ENCODE peak calls at places on chromosomes 1 and 21, in six cellular contexts. F is iPS-NIHi11, L is tibial nerve, G is T-helper 17 cell, J is NCI-H1092 treated with DMSO at 0.1 percent for 48 hours, U is cardiac fibroblast. B is an unnamed sample.

GRCh38 chr1:25505706-25506385 is 37.6 kb upstream of the LDLRAP1 start:
- DNase-seq in F (no peak), L (no peak), G (no peak), J (no peak), U (no peak), B (no peak)

GRCh38 chr1:231806623-231807470 is 180.3 kb downstream of the DISC1 start:
- DNase-seq in F (peak; percentile 82), L (no peak), G (no peak), J (peak; percentile 96), U (no peak), B (peak; percentile 69)

GRCh38 chr1:26285366-26286063 is 5.6 kb downstream of the SH3BGRL3 start:
- DNase-seq in F (peak; percentile 85), L (no peak), G (no peak), J (no peak), U (no peak), B (peak; percentile 29)

GRCh38 chr1:84078108-84078823 is 65.8 kb upstream of the PRKACB start:
- DNase-seq in F (peak; percentile 62), L (peak; percentile 7), G (peak; percentile 9), J (peak; percentile 63), U (peak; percentile 44), B (no peak)

GRCh38 chr1:211260161-211261107 is 1.3 kb downstream of the RCOR3 start:
- DNase-seq in F (peak; percentile 79), L (peak; percentile 72), G (peak; percentile 57), J (peak; percentile 87), U (peak; percentile 80), B (peak; percentile 62)

GRCh38 chr1:109615879-109616278 is 3.5 kb downstream of the GNAT2 start:
- DNase-seq in F (no peak), L (no peak), G (no peak), J (no peak), U (peak; percentile 26), B (peak; percentile 94)

GRCh38 chr1:229596961-229597699 is 28.8 kb downstream of the TAF5L start:
- DNase-seq in F (no peak), L (peak; percentile 21), G (no peak), J (no peak), U (peak; percentile 38), B (no peak)

GRCh38 chr1:204162498-204163074 is 3.6 kb downstream of the REN start:
- DNase-seq in F (peak; percentile 94), L (peak; percentile 79), G (peak; percentile 61), J (peak; percentile 90), U (peak; percentile 70), B (peak; percentile 79)

GRCh38 chr1:219265026-219265515 is 91.4 kb downstream of the LYPLAL1 start:
- DNase-seq in F (no peak), L (no peak), G (no peak), J (peak; percentile 37), U (no peak), B (no peak)

GRCh38 chr1:8992936-8993687 is 33.1 kb downstream of the SLC2A7 start:
- DNase-seq in F (no peak), L (no peak), G (no peak), J (no peak), U (no peak), B (no peak)

GRCh38 chr1:169833179-169833901 is 38.6 kb upstream of the METTL18 start:
- DNase-seq in F (no peak), L (no peak), G (no peak), J (no peak), U (no peak), B (no peak)

GRCh38 chr1:55064861-55065263 is 25.5 kb downstream of the PCSK9 start:
- DNase-seq in F (no peak), L (no peak), G (no peak), J (peak; percentile 86), U (peak; percentile 51), B (peak; percentile 39)

GRCh38 chr1:160405331-160405877 is 5.0 kb downstream of the VANGL2 start:
- DNase-seq in F (no peak), L (no peak), G (no peak), J (no peak), U (no peak), B (no peak)

GRCh38 chr1:19765623-19766022 is 34.1 kb downstream of the TMCO4 start:
- DNase-seq in F (peak; percentile 33), L (no peak), G (no peak), J (no peak), U (peak; percentile 88), B (peak; percentile 68)

GRCh38 chr1:33364578-33364945 is 43.7 kb upstream of the A3GALT2 start:
- DNase-seq in F (no peak), L (no peak), G (no peak), J (no peak), U (no peak), B (peak; percentile 50)

GRCh38 chr1:232183802-232184201 is 446.1 kb downstream of the SIPA1L2 start:
- DNase-seq in F (no peak), L (no peak), G (no peak), J (no peak), U (no peak), B (no peak)

GRCh38 chr1:59577774-59578173 is 237.0 kb upstream of the HOOK1 start:
- DNase-seq in F (no peak), L (no peak), G (no peak), J (no peak), U (no peak), B (no peak)

GRCh38 chr1:23249785-23250184 is 32.5 kb upstream of the HTR1D start:
- DNase-seq in F (no peak), L (no peak), G (no peak), J (no peak), U (peak; percentile 61), B (peak; percentile 5)

GRCh38 chr21:29125199-29125598 is 5.2 kb upstream of the MAP3K7CL start:
- DNase-seq in F (no peak), L (no peak), G (no peak), J (no peak), U (no peak), B (no peak)